ENCODE peak calls at places on chromosomes 13 and 19, in ten cellular contexts. Q is heart left ventricle, F is tibial nerve, S is upper lobe of left lung, X is right lobe of liver, O is HCT116, Z is body of pancreas, N is prostate gland, G is adrenal gland, L is Peyer's patch. I is an unnamed sample. For H3K4me1 and H3K9me3, the result is how much of the 10 kb centered on the place peaks cover.

GRCh38 chr19:45800009-45800553 is 7.4 kb upstream of the DMWD start:
- DNase-seq in Q (no peak), F (no peak), S (no peak), X (no peak), O (no peak), Z (no peak), N (no peak), G (no peak), L (no peak), I (no peak)

GRCh38 chr19:49502866-49503581 is 6.8 kb downstream of the RPS11 start:
- DNase-seq in Q (no peak), F (peak), S (no peak), X (no peak), O (peak), Z (peak), N (no peak), G (peak), L (peak), I (peak)

GRCh38 chr19:2554856-2555255 is 78.9 kb downstream of the GADD45B start:
- DNase-seq in Q (no peak), F (no peak), S (no peak), X (peak), O (peak), Z (no peak), N (no peak), G (no peak), L (no peak), I (no peak)

GRCh38 chr19:50492303-50493052 is 15.8 kb upstream of the GARIN5A start:
- DNase-seq in Q (peak), F (no peak), S (no peak), X (no peak), O (no peak), Z (no peak), N (no peak), G (no peak), L (no peak), I (no peak)

GRCh38 chr13:36848228-36848982 is 29.4 kb downstream of the RFXAP start:
- DNase-seq in Q (no peak), F (no peak), S (no peak), X (no peak), O (no peak), Z (no peak), N (no peak), G (no peak), L (no peak), I (no peak)

GRCh38 chr19:16897572-16898056 is 8.8 kb downstream of the F2RL3 start:
- DNase-seq in Q (no peak), F (no peak), S (peak), X (peak), O (no peak), Z (peak), N (no peak), G (peak), L (peak), I (peak)

GRCh38 chr19:55691561-55692481 is 16.8 kb downstream of the EPN1 start:
- DNase-seq in Q (peak), F (no peak), S (peak), X (peak), O (no peak), Z (no peak), N (no peak), G (no peak), L (no peak), I (no peak)

GRCh38 chr13:110116072-110116487 is 190.9 kb downstream of the COL4A1 start:
- DNase-seq in Q (peak), F (no peak), S (peak), X (peak), O (peak), Z (peak), N (no peak), G (peak), L (peak), I (peak)

GRCh38 chr13:78139765-78140164 is 221.1 kb upstream of the EDNRB start:
- DNase-seq in Q (no peak), F (no peak), S (no peak), X (no peak), O (no peak), Z (no peak), N (no peak), G (no peak), L (no peak), I (no peak)

GRCh38 chr19:12055784-12056183 is 3.0 kb upstream of the ZNF878 start:
- DNase-seq in Q (no peak), F (no peak), S (no peak), X (no peak), O (no peak), Z (no peak), N (no peak), G (no peak), L (no peak), I (no peak)

GRCh38 chr13:29503041-29503837 is 92.2 kb downstream of the SLC7A1 start:
- DNase-seq in Q (no peak), F (no peak), S (no peak), X (peak), O (no peak), Z (no peak), N (no peak), G (no peak), L (no peak), I (peak)

GRCh38 chr19:40348961-40349507 is 539 bp downstream of the PLD3 start:
- DNase-seq in Q (no peak), F (no peak), S (no peak), X (no peak), O (peak), Z (peak), N (no peak), G (peak), L (no peak), I (no peak)

GRCh38 chr13:80029170-80029569 is 311.8 kb downstream of the SPRY2 start:
- DNase-seq in Q (no peak), F (no peak), S (no peak), X (no peak), O (no peak), Z (peak), N (no peak), G (no peak), L (no peak), I (no peak)

GRCh38 chr13:27321619-27322385 is 51.2 kb downstream of the RASL11A start:
- DNase-seq in Q (no peak), F (no peak), S (peak), X (no peak), O (no peak), Z (no peak), N (no peak), G (no peak), L (no peak), I (no peak)

GRCh38 chr13:54018485-54018884 is 989.9 kb downstream of the OLFM4 start:
- DNase-seq in Q (no peak), F (no peak), S (no peak), X (no peak), O (no peak), Z (no peak), N (no peak), G (no peak), L (no peak), I (no peak)

GRCh38 chr19:41376241-41376997 is at the start of gene TMEM91:
- DNase-seq in Q (peak), F (peak), S (peak), X (peak), O (no peak), Z (peak), N (peak), G (peak), L (peak), I (no peak)

GRCh38 chr13:23788459-23788858 is 100.7 kb downstream of the MIPEP start:
- DNase-seq in Q (no peak), F (no peak), S (no peak), X (no peak), O (no peak), Z (no peak), N (peak), G (no peak), L (no peak), I (no peak)

GRCh38 chr19:1935484-1936208 is 5.3 kb upstream of the CSNK1G2 start:
- DNase-seq in Q (peak), F (no peak), S (no peak), X (peak), O (peak), Z (peak), N (no peak), G (peak), L (no peak), I (peak)

GRCh38 chr13:23509781-23510543 is 60.2 kb upstream of the TNFRSF19 start:
- DNase-seq in Q (no peak), F (no peak), S (no peak), X (no peak), O (no peak), Z (no peak), N (no peak), G (no peak), L (no peak), I (no peak)

GRCh38 chr19:3494051-3494450 is 6.4 kb downstream of the DOHH start:
- DNase-seq in Q (no peak), F (no peak), S (peak), X (no peak), O (no peak), Z (no peak), N (no peak), G (no peak), L (no peak), I (peak)

GRCh38 chr19:43707158-43707712 is 8.6 kb upstream of the IRGC start:
- DNase-seq in Q (no peak), F (no peak), S (no peak), X (no peak), O (no peak), Z (no peak), N (no peak), G (no peak), L (no peak), I (no peak)

GRCh38 chr13:60335531-60335930 is 61.5 kb upstream of the TDRD3 start:
- DNase-seq in Q (no peak), F (no peak), S (no peak), X (no peak), O (no peak), Z (no peak), N (no peak), G (no peak), L (no peak), I (no peak)

GRCh38 chr13:26707122-26708006 is 53.2 kb downstream of the GPR12 start:
- DNase-seq in Q (peak), F (no peak), S (no peak), X (no peak), O (peak), Z (peak), N (no peak), G (peak), L (no peak), I (peak)

DNA sequence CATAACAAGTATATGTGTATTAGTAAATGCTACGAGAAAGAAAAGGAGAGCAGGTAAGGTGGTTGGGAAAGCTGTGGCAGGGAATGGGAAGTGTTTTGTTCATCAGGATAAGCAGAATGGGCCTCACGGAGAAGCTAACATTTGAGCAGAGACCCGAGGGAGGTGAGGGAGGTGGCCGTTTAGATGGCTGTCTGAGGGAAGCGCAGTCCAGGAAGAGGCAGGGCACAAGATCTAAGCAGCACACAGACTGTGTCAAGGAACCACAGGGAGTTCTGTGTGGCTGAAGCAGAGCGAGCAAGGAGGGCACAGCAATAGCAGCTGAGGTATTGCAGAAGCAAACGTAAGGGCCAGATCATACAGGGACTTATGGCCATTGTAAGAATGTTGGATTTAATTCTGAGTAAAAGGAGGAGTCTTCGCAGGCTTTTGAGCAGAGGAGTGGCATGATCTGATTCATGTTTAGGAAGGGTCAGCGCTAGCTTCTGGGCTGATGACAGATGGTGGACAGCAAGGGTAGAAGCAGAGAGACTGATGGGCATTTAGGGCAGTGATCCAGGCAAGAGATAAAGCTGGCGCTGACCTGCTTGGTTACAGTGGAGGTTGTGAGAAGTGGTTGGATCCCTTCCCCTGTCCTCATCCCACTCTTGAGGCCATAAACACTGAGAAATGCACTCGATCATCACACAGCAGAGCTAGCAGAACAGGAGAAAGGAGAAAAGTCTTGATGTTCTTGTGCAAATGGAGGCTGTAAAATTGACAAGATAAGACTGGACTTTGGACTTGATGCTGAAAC is 199.9 kb downstream of the LACC1 start:
- DNase-seq in Q (no peak), F (no peak), S (no peak), X (no peak), O (no peak), Z (no peak), N (no peak), G (no peak), L (no peak), I (no peak)
- TF ChIP-seq POLR2A in Q (no peak), F (no peak), S (no peak), X (no peak), O (no peak), Z (no peak), N (no peak), G (no peak), L (no peak), I (no peak)

GRCh38 chr19:39341720-39342604 is at the start of gene SAMD4B:
- DNase-seq in Q (peak), F (peak), S (peak), X (peak), O (peak), Z (peak), N (peak), G (peak), L (peak), I (peak)

GRCh38 chr19:39349326-39349725 is 7.1 kb downstream of the SAMD4B start:
- DNase-seq in Q (no peak), F (no peak), S (no peak), X (no peak), O (no peak), Z (no peak), N (no peak), G (no peak), L (no peak), I (no peak)

GRCh38 chr19:39347332-39348227 is 5.4 kb downstream of the SAMD4B start:
- DNase-seq in Q (no peak), F (no peak), S (no peak), X (no peak), O (no peak), Z (no peak), N (no peak), G (no peak), L (no peak), I (no peak)

GRCh38 chr19:39342647-39343305 is 555 bp downstream of the SAMD4B start:
- DNase-seq in Q (no peak), F (no peak), S (no peak), X (peak), O (no peak), Z (no peak), N (no peak), G (peak), L (peak), I (no peak)

DNA sequence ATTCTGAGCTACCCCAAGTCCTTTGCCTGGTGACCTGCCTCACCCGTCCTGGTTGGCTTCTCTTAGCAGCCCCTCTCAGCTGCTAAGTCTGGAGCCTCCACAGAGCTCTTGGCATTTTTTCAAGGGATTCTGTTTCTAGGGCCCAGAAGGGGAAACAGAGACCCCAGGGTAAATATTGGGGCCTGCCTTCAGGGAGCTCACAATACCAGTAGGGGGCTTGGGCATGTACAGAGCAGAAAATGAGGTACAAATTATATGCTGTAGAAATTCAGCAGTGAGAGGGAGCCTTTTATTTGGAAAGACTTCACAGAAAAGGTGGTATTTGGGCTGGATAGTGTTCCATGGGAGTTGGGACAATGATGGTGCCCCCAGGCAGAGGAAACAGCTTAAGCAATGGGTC is 3.7 kb downstream of the SAMD4B start:
- DNase-seq in Q (no peak), F (no peak), S (no peak), X (no peak), O (no peak), Z (no peak), N (no peak), G (no peak), L (no peak), I (no peak)
- H3K4me1 ChIP-seq in Q (under half), F (under half), S (under half), X (under half), O (under half), Z (under half), N (under half), G (half or more), L (under half), I (under half)

DNA sequence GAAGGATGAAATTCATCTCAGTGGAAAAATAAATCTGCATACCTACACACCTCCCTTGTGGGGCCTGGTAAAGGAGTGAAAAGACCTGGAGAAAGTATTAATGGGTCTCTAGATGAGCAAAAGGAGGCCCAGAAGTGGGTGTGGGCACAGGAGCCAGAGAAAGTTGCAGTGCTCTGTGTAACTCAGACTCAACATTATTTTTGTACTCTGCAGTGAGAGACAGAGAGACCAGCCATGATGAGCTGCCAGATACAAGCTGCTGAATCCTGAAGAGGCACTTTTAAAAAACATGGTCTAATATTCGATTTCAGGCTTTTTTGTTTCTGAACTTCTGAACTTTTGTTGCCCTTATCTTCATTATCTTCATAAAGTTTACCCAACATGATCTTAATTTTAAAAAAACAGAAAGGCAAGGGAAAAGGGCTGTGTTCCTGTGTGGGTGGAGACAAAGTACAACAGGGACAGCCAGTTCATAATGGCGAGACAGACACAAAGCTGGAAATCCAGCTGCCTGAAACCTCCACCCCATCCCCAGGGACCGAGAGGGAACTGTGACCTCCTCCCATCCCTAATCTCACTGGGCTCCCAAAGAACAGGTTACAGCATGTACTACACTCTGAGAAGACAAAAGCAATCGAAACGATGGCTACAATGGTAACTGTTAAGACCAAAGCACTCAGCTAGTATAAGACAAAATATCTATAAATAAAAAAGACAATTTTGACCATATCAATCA is 77.2 kb downstream of the KLF12 start:
- DNase-seq in Q (peak), F (peak), S (no peak), X (no peak), O (no peak), Z (peak), N (no peak), G (peak), L (no peak), I (peak)
- H3K9me3 ChIP-seq in Q (under half), F (under half), S (under half), X (under half), O (under half), Z (under half), N (under half), G (under half), L (under half), I (under half)

DNA sequence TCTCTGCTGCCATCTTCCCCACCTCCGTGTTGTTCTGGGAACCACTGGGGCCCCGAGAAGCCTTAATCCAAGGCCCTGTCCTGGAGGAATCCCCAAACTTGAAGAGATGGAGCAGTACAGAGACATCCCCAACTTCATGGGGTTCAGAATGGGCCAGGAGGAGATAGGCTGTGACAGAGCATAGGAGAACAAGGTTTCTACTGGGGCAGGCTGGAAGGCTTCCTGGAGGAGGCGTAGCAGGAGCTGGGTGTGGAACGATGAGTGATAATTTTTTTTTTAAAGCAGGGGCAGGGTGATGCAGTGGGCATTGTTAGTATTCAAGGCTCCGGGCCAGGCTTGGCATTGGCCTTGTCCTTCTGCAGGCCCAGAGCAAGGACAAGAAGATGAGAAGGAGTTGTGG is 3.3 kb downstream of the CYP4F8 start:
- DNase-seq in Q (no peak), F (no peak), S (no peak), X (no peak), O (no peak), Z (no peak), N (no peak), G (no peak), L (no peak), I (no peak)
- TF ChIP-seq POLR2A in Q (no peak), F (no peak), S (no peak), X (no peak), O (no peak), Z (no peak), N (no peak), G (no peak), L (no peak), I (no peak)

GRCh38 chr19:4972509-4973230 is 3.8 kb downstream of the KDM4B start:
- DNase-seq in Q (no peak), F (no peak), S (no peak), X (no peak), O (peak), Z (no peak), N (no peak), G (peak), L (no peak), I (no peak)
- H3K4me1 ChIP-seq in Q (half or more), F (half or more), S (half or more), X (under half), O (half or more), Z (half or more), N (under half), G (half or more), L (under half), I (under half)